ENCODE peak calls at places on chromosomes 2 and 18, in four cellular contexts. Z is heart left ventricle, P is IMR-90, N is ovary. K is an unnamed sample.

GRCh38 chr2:69998761-69999160 is 37.3 kb upstream of the ASPRV1 start:
- DNase-seq in Z (no peak), P (no peak), N (no peak), K (no peak)

GRCh38 chr18:78914586-78914935 is 65.1 kb upstream of the SALL3 start:
- DNase-seq in Z (no peak), P (no peak), N (no peak), K (no peak)

GRCh38 chr2:24513266-24513665 is 22.2 kb downstream of the NCOA1 start:
- DNase-seq in Z (no peak), P (no peak), N (no peak), K (no peak)

GRCh38 chr2:218691234-218691633 is 19.3 kb downstream of the STK36 start:
- DNase-seq in Z (no peak), P (peak), N (no peak), K (no peak)

GRCh38 chr2:3280197-3280596 is 97.4 kb downstream of the EIPR1 start:
- DNase-seq in Z (no peak), P (no peak), N (no peak), K (peak)

GRCh38 chr2:185507703-185508102 is 230.9 kb upstream of the FSIP2 start:
- DNase-seq in Z (no peak), P (no peak), N (no peak), K (no peak)

GRCh38 chr2:69053416-69053965 is 40.5 kb downstream of the ANTXR1 start:
- DNase-seq in Z (no peak), P (no peak), N (no peak), K (no peak)

GRCh38 chr2:127917916-127918315 is 32.2 kb upstream of the AMMECR1L start:
- DNase-seq in Z (no peak), P (peak), N (no peak), K (no peak)

GRCh38 chr2:210558708-210559107 is 2.3 kb downstream of the CPS1 start:
- DNase-seq in Z (no peak), P (no peak), N (no peak), K (no peak)
- H3K4me3 ChIP-seq in Z (no peak), P (no peak), N (no peak), K (no peak)

GRCh38 chr2:10784719-10785118 is 27.9 kb downstream of the PDIA6 start:
- DNase-seq in Z (no peak), P (no peak), N (no peak), K (peak)
- TF ChIP-seq POLR2A in Z (no peak), P (no peak), N (no peak), K (no peak)

DNA sequence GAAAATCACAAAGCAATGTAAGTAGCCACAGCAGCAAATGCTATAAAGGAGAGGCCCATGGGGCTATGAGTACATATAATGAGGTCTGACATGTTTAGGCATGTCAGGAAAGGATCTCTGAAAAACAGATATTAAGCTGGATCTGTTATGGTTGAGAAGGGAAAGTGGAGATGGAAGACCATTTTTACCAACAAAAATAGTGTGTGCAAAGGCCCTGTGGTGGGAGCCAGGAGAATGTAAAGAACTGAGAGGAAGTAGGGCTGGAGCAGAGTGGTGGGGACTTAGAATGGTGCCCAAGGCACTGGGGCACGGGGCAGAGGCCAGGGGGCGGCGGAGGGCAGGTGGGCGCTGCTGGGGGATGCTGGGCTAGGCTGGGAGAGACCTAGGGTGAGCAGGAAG is 5.1 kb upstream of the AGFG1 start:
- DNase-seq in Z (no peak), P (no peak), N (no peak), K (no peak)
- H3K4me3 ChIP-seq in Z (no peak), P (no peak), N (no peak), K (no peak)

DNA sequence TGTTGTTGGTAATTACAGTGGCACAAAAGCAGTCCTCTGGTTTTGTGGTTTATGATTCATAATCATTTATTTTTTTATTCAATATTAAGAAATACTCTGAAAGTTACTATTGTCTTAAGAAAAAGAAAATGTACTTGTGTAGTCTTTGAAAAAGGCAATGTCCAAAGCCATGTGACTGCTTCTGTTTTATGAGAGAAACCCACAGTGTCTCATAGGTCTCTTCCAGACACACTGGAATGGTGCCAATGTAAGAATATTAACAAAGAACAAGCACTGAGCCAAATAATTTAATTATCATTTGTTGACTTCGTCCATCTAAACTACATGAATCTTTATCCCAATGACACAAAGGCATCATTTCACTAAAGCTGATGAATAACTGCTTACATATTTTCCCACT is 62.5 kb downstream of the RPRM start:
- DNase-seq in Z (no peak), P (no peak), N (no peak), K (no peak)
- TF ChIP-seq POLR2A in Z (no peak), P (no peak), N (no peak), K (no peak)